ENCODE peak calls at places on chromosomes 4 and X, in ten cellular contexts. One of them, this sample, is unnamed.

GRCh38 chr4:185896832-185897475 is 85.0 kb upstream of the SORBS2 start:
- DNase-seq in Panc1: no peak
- DNase-seq in amygdala: no peak
- DNase-seq in T-helper 2 cell treated with Interferon-gamma antibody and Interleukin-4, amounts not matched to agents 5 μg/mL and 100 μg/mL, for 36 hours: no peak
- DNase-seq in H54: no peak
- DNase-seq in anterior cingulate cortex: no peak
- DNase-seq in pons: no peak
- DNase-seq in AG04450: no peak
- DNase-seq in HFF-Myc: no peak
- DNase-seq in HFFc6: no peak
- DNase-seq in this sample: no peak

GRCh38 chrX:45711231-45711630 is 510.6 kb upstream of the DIPK2B start:
- DNase-seq in Panc1: no peak
- DNase-seq in anterior cingulate cortex: no peak
- DNase-seq in T-helper 2 cell treated with Interferon-gamma antibody and Interleukin-4, amounts not matched to agents 5 μg/mL and 100 μg/mL, for 36 hours: no peak
- DNase-seq in amygdala: no peak
- DNase-seq in H54: no peak
- DNase-seq in HFF-Myc: no peak
- DNase-seq in HFFc6: peak; percentile 41
- DNase-seq in AG04450: no peak
- DNase-seq in pons: no peak
- DNase-seq in this sample: peak; percentile 33

GRCh38 chr4:68433582-68433981 is 13.7 kb upstream of the TMPRSS11E start:
- DNase-seq in Panc1: no peak
- DNase-seq in pons: no peak
- DNase-seq in HFF-Myc: no peak
- DNase-seq in H54: no peak
- DNase-seq in AG04450: no peak
- DNase-seq in HFFc6: no peak
- DNase-seq in T-helper 2 cell treated with Interferon-gamma antibody and Interleukin-4, amounts not matched to agents 5 μg/mL and 100 μg/mL, for 36 hours: no peak
- DNase-seq in anterior cingulate cortex: no peak
- DNase-seq in amygdala: no peak
- DNase-seq in this sample: no peak

GRCh38 chrX:138519296-138519695 is 192.2 kb downstream of the FGF13 start:
- DNase-seq in H54: no peak
- DNase-seq in pons: peak; percentile 12
- DNase-seq in amygdala: no peak
- DNase-seq in HFFc6: no peak
- DNase-seq in AG04450: no peak
- DNase-seq in Panc1: no peak
- DNase-seq in T-helper 2 cell treated with Interferon-gamma antibody and Interleukin-4, amounts not matched to agents 5 μg/mL and 100 μg/mL, for 36 hours: no peak
- DNase-seq in anterior cingulate cortex: no peak
- DNase-seq in HFF-Myc: no peak
- DNase-seq in this sample: no peak

GRCh38 chrX:140664939-140665338 is 44.6 kb upstream of the LINC00632 start:
- DNase-seq in HFFc6: no peak
- DNase-seq in H54: peak; percentile 2
- DNase-seq in HFF-Myc: no peak
- DNase-seq in Panc1: peak; percentile 22
- DNase-seq in amygdala: no peak
- DNase-seq in T-helper 2 cell treated with Interferon-gamma antibody and Interleukin-4, amounts not matched to agents 5 μg/mL and 100 μg/mL, for 36 hours: no peak
- DNase-seq in pons: peak; percentile 60
- DNase-seq in anterior cingulate cortex: no peak
- DNase-seq in AG04450: no peak
- DNase-seq in this sample: peak; percentile 4

GRCh38 chrX:47585273-47585672 is 3.0 kb downstream of the TIMP1 start:
- DNase-seq in HFF-Myc: no peak
- DNase-seq in HFFc6: no peak
- DNase-seq in pons: no peak
- DNase-seq in Panc1: no peak
- DNase-seq in amygdala: no peak
- DNase-seq in T-helper 2 cell treated with Interferon-gamma antibody and Interleukin-4, amounts not matched to agents 5 μg/mL and 100 μg/mL, for 36 hours: no peak
- DNase-seq in AG04450: no peak
- DNase-seq in H54: no peak
- DNase-seq in anterior cingulate cortex: no peak
- DNase-seq in this sample: no peak

GRCh38 chrX:121231566-121232358 is 184.4 kb downstream of the GLUD2 start:
- DNase-seq in HFFc6: no peak
- DNase-seq in AG04450: no peak
- DNase-seq in pons: no peak
- DNase-seq in Panc1: no peak
- DNase-seq in H54: no peak
- DNase-seq in T-helper 2 cell treated with Interferon-gamma antibody and Interleukin-4, amounts not matched to agents 5 μg/mL and 100 μg/mL, for 36 hours: no peak
- DNase-seq in HFF-Myc: no peak
- DNase-seq in anterior cingulate cortex: no peak
- DNase-seq in amygdala: no peak
- DNase-seq in this sample: no peak

GRCh38 chrX:11664211-11664888 is 1.4 kb downstream of the ARHGAP6 start:
- DNase-seq in Panc1: no peak
- DNase-seq in amygdala: no peak
- DNase-seq in T-helper 2 cell treated with Interferon-gamma antibody and Interleukin-4, amounts not matched to agents 5 μg/mL and 100 μg/mL, for 36 hours: no peak
- DNase-seq in pons: no peak
- DNase-seq in anterior cingulate cortex: no peak
- DNase-seq in HFF-Myc: no peak
- DNase-seq in H54: no peak
- DNase-seq in AG04450: no peak
- DNase-seq in HFFc6: no peak
- DNase-seq in this sample: peak; percentile 36

GRCh38 chrX:116173006-116173405 is 2.5 kb downstream of the AGTR2 start:
- DNase-seq in AG04450: no peak
- DNase-seq in amygdala: no peak
- DNase-seq in H54: no peak
- DNase-seq in HFFc6: no peak
- DNase-seq in pons: no peak
- DNase-seq in Panc1: no peak
- DNase-seq in T-helper 2 cell treated with Interferon-gamma antibody and Interleukin-4, amounts not matched to agents 5 μg/mL and 100 μg/mL, for 36 hours: no peak
- DNase-seq in HFF-Myc: no peak
- DNase-seq in anterior cingulate cortex: no peak
- DNase-seq in this sample: no peak

GRCh38 chr4:54254116-54254914 is 25.2 kb downstream of the PDGFRA start:
- DNase-seq in Panc1: no peak
- DNase-seq in pons: no peak
- DNase-seq in amygdala: no peak
- DNase-seq in HFFc6: peak; percentile 28
- DNase-seq in HFF-Myc: no peak
- DNase-seq in anterior cingulate cortex: no peak
- DNase-seq in T-helper 2 cell treated with Interferon-gamma antibody and Interleukin-4, amounts not matched to agents 5 μg/mL and 100 μg/mL, for 36 hours: no peak
- DNase-seq in AG04450: no peak
- DNase-seq in H54: no peak
- DNase-seq in this sample: peak; percentile 34

GRCh38 chr4:150384249-150384648 is 197.7 kb upstream of the MAB21L2 start:
- DNase-seq in Panc1: no peak
- DNase-seq in HFFc6: no peak
- DNase-seq in pons: no peak
- DNase-seq in HFF-Myc: no peak
- DNase-seq in T-helper 2 cell treated with Interferon-gamma antibody and Interleukin-4, amounts not matched to agents 5 μg/mL and 100 μg/mL, for 36 hours: no peak
- DNase-seq in anterior cingulate cortex: no peak
- DNase-seq in amygdala: no peak
- DNase-seq in H54: no peak
- DNase-seq in AG04450: no peak
- DNase-seq in this sample: no peak

GRCh38 chr4:2929469-2929868 is 33.7 kb downstream of the NOP14 start:
- DNase-seq in pons: no peak
- DNase-seq in T-helper 2 cell treated with Interferon-gamma antibody and Interleukin-4, amounts not matched to agents 5 μg/mL and 100 μg/mL, for 36 hours: no peak
- DNase-seq in AG04450: no peak
- DNase-seq in Panc1: no peak
- DNase-seq in H54: no peak
- DNase-seq in anterior cingulate cortex: no peak
- DNase-seq in amygdala: no peak
- DNase-seq in HFF-Myc: no peak
- DNase-seq in HFFc6: no peak
- DNase-seq in this sample: no peak

GRCh38 chr4:159498371-159499115 is 395.7 kb downstream of the RAPGEF2 start:
- DNase-seq in AG04450: no peak
- DNase-seq in HFF-Myc: no peak
- DNase-seq in pons: no peak
- DNase-seq in Panc1: no peak
- DNase-seq in HFFc6: no peak
- DNase-seq in T-helper 2 cell treated with Interferon-gamma antibody and Interleukin-4, amounts not matched to agents 5 μg/mL and 100 μg/mL, for 36 hours: no peak
- DNase-seq in H54: no peak
- DNase-seq in amygdala: no peak
- DNase-seq in anterior cingulate cortex: no peak
- DNase-seq in this sample: no peak

GRCh38 chr4:170391066-170391754 is 301.5 kb upstream of the AADAT start:
- DNase-seq in amygdala: no peak
- DNase-seq in HFFc6: no peak
- DNase-seq in pons: no peak
- DNase-seq in H54: no peak
- DNase-seq in AG04450: no peak
- DNase-seq in Panc1: no peak
- DNase-seq in HFF-Myc: no peak
- DNase-seq in T-helper 2 cell treated with Interferon-gamma antibody and Interleukin-4, amounts not matched to agents 5 μg/mL and 100 μg/mL, for 36 hours: no peak
- DNase-seq in anterior cingulate cortex: no peak
- DNase-seq in this sample: peak; percentile 56

GRCh38 chrX:107448625-107449468 is 605 bp upstream of the FRMPD3 start:
- DNase-seq in T-helper 2 cell treated with Interferon-gamma antibody and Interleukin-4, amounts not matched to agents 5 μg/mL and 100 μg/mL, for 36 hours: no peak
- DNase-seq in HFF-Myc: no peak
- DNase-seq in Panc1: no peak
- DNase-seq in AG04450: no peak
- DNase-seq in pons: no peak
- DNase-seq in amygdala: no peak
- DNase-seq in H54: no peak
- DNase-seq in anterior cingulate cortex: no peak
- DNase-seq in HFFc6: no peak
- DNase-seq in this sample: peak; percentile 9

GRCh38 chr4:175035907-175036306 is 117.7 kb downstream of the ADAM29 start:
- DNase-seq in HFFc6: no peak
- DNase-seq in HFF-Myc: no peak
- DNase-seq in anterior cingulate cortex: no peak
- DNase-seq in T-helper 2 cell treated with Interferon-gamma antibody and Interleukin-4, amounts not matched to agents 5 μg/mL and 100 μg/mL, for 36 hours: no peak
- DNase-seq in Panc1: no peak
- DNase-seq in H54: peak; percentile 30
- DNase-seq in AG04450: peak; percentile 1
- DNase-seq in pons: no peak
- DNase-seq in amygdala: no peak
- DNase-seq in this sample: peak; percentile 48

GRCh38 chr4:88002786-88003185 is 4.6 kb upstream of the PKD2 start:
- DNase-seq in amygdala: no peak
- DNase-seq in Panc1: no peak
- DNase-seq in anterior cingulate cortex: no peak
- DNase-seq in H54: no peak
- DNase-seq in pons: no peak
- DNase-seq in HFF-Myc: no peak
- DNase-seq in T-helper 2 cell treated with Interferon-gamma antibody and Interleukin-4, amounts not matched to agents 5 μg/mL and 100 μg/mL, for 36 hours: no peak
- DNase-seq in AG04450: no peak
- DNase-seq in HFFc6: peak; percentile 71
- DNase-seq in this sample: peak; percentile 29

GRCh38 chr4:108706289-108706688 is 55.9 kb downstream of the OSTC start:
- DNase-seq in HFF-Myc: no peak
- DNase-seq in T-helper 2 cell treated with Interferon-gamma antibody and Interleukin-4, amounts not matched to agents 5 μg/mL and 100 μg/mL, for 36 hours: no peak
- DNase-seq in AG04450: no peak
- DNase-seq in HFFc6: no peak
- DNase-seq in Panc1: no peak
- DNase-seq in anterior cingulate cortex: no peak
- DNase-seq in pons: no peak
- DNase-seq in H54: no peak
- DNase-seq in amygdala: peak; percentile 3
- DNase-seq in this sample: no peak

GRCh38 chr4:20028694-20029093 is 223.0 kb upstream of the SLIT2 start:
- DNase-seq in HFF-Myc: no peak
- DNase-seq in amygdala: no peak
- DNase-seq in AG04450: no peak
- DNase-seq in pons: no peak
- DNase-seq in anterior cingulate cortex: no peak
- DNase-seq in Panc1: no peak
- DNase-seq in T-helper 2 cell treated with Interferon-gamma antibody and Interleukin-4, amounts not matched to agents 5 μg/mL and 100 μg/mL, for 36 hours: no peak
- DNase-seq in H54: no peak
- DNase-seq in HFFc6: peak; percentile 24
- DNase-seq in this sample: peak; percentile 41

GRCh38 chr4:1369091-1369450 is 22.1 kb downstream of the UVSSA start:
- DNase-seq in AG04450: no peak
- DNase-seq in H54: no peak
- DNase-seq in HFFc6: no peak
- DNase-seq in HFF-Myc: no peak
- DNase-seq in pons: no peak
- DNase-seq in anterior cingulate cortex: no peak
- DNase-seq in amygdala: no peak
- DNase-seq in Panc1: no peak
- DNase-seq in T-helper 2 cell treated with Interferon-gamma antibody and Interleukin-4, amounts not matched to agents 5 μg/mL and 100 μg/mL, for 36 hours: no peak
- DNase-seq in this sample: no peak

GRCh38 chrX:73916931-73917657 is 354.1 kb downstream of the CHIC1 start:
- DNase-seq in AG04450: peak; percentile 63
- DNase-seq in Panc1: no peak
- DNase-seq in amygdala: no peak
- DNase-seq in pons: no peak
- DNase-seq in T-helper 2 cell treated with Interferon-gamma antibody and Interleukin-4, amounts not matched to agents 5 μg/mL and 100 μg/mL, for 36 hours: no peak
- DNase-seq in HFFc6: peak; percentile 76
- DNase-seq in HFF-Myc: peak; percentile 65
- DNase-seq in H54: peak; percentile 35
- DNase-seq in anterior cingulate cortex: no peak
- DNase-seq in this sample: peak; percentile 68

GRCh38 chrX:14801136-14801535 is 71.7 kb downstream of the FANCB start:
- DNase-seq in AG04450: no peak
- DNase-seq in pons: no peak
- DNase-seq in T-helper 2 cell treated with Interferon-gamma antibody and Interleukin-4, amounts not matched to agents 5 μg/mL and 100 μg/mL, for 36 hours: no peak
- DNase-seq in Panc1: no peak
- DNase-seq in anterior cingulate cortex: no peak
- DNase-seq in amygdala: no peak
- DNase-seq in HFFc6: peak; percentile 51
- DNase-seq in HFF-Myc: no peak
- DNase-seq in H54: no peak
- DNase-seq in this sample: no peak

GRCh38 chr4:151575646-151576045 is 166.7 kb downstream of the FHIP1A start:
- DNase-seq in T-helper 2 cell treated with Interferon-gamma antibody and Interleukin-4, amounts not matched to agents 5 μg/mL and 100 μg/mL, for 36 hours: no peak
- DNase-seq in H54: no peak
- DNase-seq in HFF-Myc: no peak
- DNase-seq in pons: no peak
- DNase-seq in HFFc6: no peak
- DNase-seq in amygdala: no peak
- DNase-seq in Panc1: no peak
- DNase-seq in anterior cingulate cortex: no peak
- DNase-seq in AG04450: no peak
- DNase-seq in this sample: no peak

GRCh38 chrX:71118985-71119535 is 664 bp downstream of the MED12 start:
- DNase-seq in T-helper 2 cell treated with Interferon-gamma antibody and Interleukin-4, amounts not matched to agents 5 μg/mL and 100 μg/mL, for 36 hours: no peak
- DNase-seq in amygdala: no peak
- DNase-seq in pons: no peak
- DNase-seq in HFF-Myc: no peak
- DNase-seq in H54: no peak
- DNase-seq in HFFc6: no peak
- DNase-seq in AG04450: no peak
- DNase-seq in anterior cingulate cortex: no peak
- DNase-seq in Panc1: no peak
- DNase-seq in this sample: peak; percentile 29

GRCh38 chrX:51568586-51568985 is 50.1 kb downstream of the CENPVL3 start:
- DNase-seq in HFFc6: peak; percentile 72
- DNase-seq in HFF-Myc: peak; percentile 20
- DNase-seq in anterior cingulate cortex: no peak
- DNase-seq in pons: no peak
- DNase-seq in T-helper 2 cell treated with Interferon-gamma antibody and Interleukin-4, amounts not matched to agents 5 μg/mL and 100 μg/mL, for 36 hours: no peak
- DNase-seq in amygdala: no peak
- DNase-seq in Panc1: peak; percentile 76
- DNase-seq in AG04450: peak; percentile 67
- DNase-seq in H54: no peak
- DNase-seq in this sample: peak; percentile 39

GRCh38 chr4:845233-845835 is 19.4 kb upstream of the CPLX1 start:
- DNase-seq in amygdala: no peak
- DNase-seq in AG04450: peak; percentile 4
- DNase-seq in HFFc6: peak; percentile 8
- DNase-seq in pons: no peak
- DNase-seq in HFF-Myc: no peak
- DNase-seq in anterior cingulate cortex: no peak
- DNase-seq in Panc1: no peak
- DNase-seq in T-helper 2 cell treated with Interferon-gamma antibody and Interleukin-4, amounts not matched to agents 5 μg/mL and 100 μg/mL, for 36 hours: no peak
- DNase-seq in H54: no peak
- DNase-seq in this sample: peak; percentile 18

GRCh38 chrX:71514367-71515038 is 18.4 kb upstream of the OGT start:
- DNase-seq in T-helper 2 cell treated with Interferon-gamma antibody and Interleukin-4, amounts not matched to agents 5 μg/mL and 100 μg/mL, for 36 hours: no peak
- DNase-seq in Panc1: no peak
- DNase-seq in HFFc6: no peak
- DNase-seq in anterior cingulate cortex: no peak
- DNase-seq in amygdala: no peak
- DNase-seq in AG04450: no peak
- DNase-seq in pons: no peak
- DNase-seq in H54: no peak
- DNase-seq in HFF-Myc: no peak
- DNase-seq in this sample: no peak

GRCh38 chr4:102494603-102495002 is 6.6 kb upstream of the NFKB1 start:
- DNase-seq in H54: no peak
- DNase-seq in HFF-Myc: no peak
- DNase-seq in pons: no peak
- DNase-seq in AG04450: no peak
- DNase-seq in T-helper 2 cell treated with Interferon-gamma antibody and Interleukin-4, amounts not matched to agents 5 μg/mL and 100 μg/mL, for 36 hours: no peak
- DNase-seq in Panc1: no peak
- DNase-seq in anterior cingulate cortex: no peak
- DNase-seq in HFFc6: no peak
- DNase-seq in amygdala: no peak
- DNase-seq in this sample: no peak